ENCODE peak calls at places on chromosomes 7 and 10, in six cellular contexts. A is kidney, C is neural progenitor cell, O is A549, Y is brain microvascular endothelial cell, J is tibial artery. T is an unnamed sample.
A peak's percentile ranks its signal among the peaks of the same experiment; 100 is the strongest.

GRCh38 chr10:103859161-103860141 is 4.1 kb upstream of the SH3PXD2A start:
- DNase-seq in A (no peak), C (peak; percentile 71), O (peak; percentile 69), Y (peak; percentile 59), J (peak; percentile 73), T (peak; percentile 79)

GRCh38 chr7:98283887-98284222 is 2.4 kb downstream of the BRI3 start:
- DNase-seq in A (no peak), C (no peak), O (no peak), Y (no peak), J (no peak), T (no peak)

GRCh38 chr10:90087197-90088007 is 386.0 kb downstream of the KIF20B start:
- DNase-seq in A (no peak), C (no peak), O (no peak), Y (peak; percentile 53), J (no peak), T (peak; percentile 66)

GRCh38 chr7:76352193-76352592 is 6.6 kb downstream of the YWHAG start:
- DNase-seq in A (no peak), C (no peak), O (no peak), Y (no peak), J (no peak), T (no peak)

GRCh38 chr7:26321440-26321839 is 29.8 kb downstream of the SNX10 start:
- DNase-seq in A (no peak), C (no peak), O (no peak), Y (no peak), J (no peak), T (no peak)

GRCh38 chr10:44640429-44640828 is 255.5 kb upstream of the CXCL12 start:
- DNase-seq in A (no peak), C (no peak), O (no peak), Y (no peak), J (no peak), T (no peak)

GRCh38 chr7:96331233-96331632 is 9.3 kb upstream of the SLC25A13 start:
- DNase-seq in A (no peak), C (no peak), O (no peak), Y (no peak), J (no peak), T (no peak)

GRCh38 chr7:39746162-39746782 is 122.9 kb downstream of the RALA start:
- DNase-seq in A (no peak), C (peak; percentile 83), O (peak; percentile 87), Y (peak; percentile 73), J (peak; percentile 82), T (peak; percentile 74)

GRCh38 chr7:126026421-126027088 is 1096.9 kb upstream of the POT1 start:
- DNase-seq in A (no peak), C (peak; percentile 56), O (no peak), Y (no peak), J (no peak), T (no peak)

GRCh38 chr7:101743995-101744360 is 73.4 kb upstream of the CUX1 start:
- DNase-seq in A (no peak), C (peak; percentile 71), O (no peak), Y (no peak), J (no peak), T (no peak)

GRCh38 chr10:69873141-69873540 is 71.4 kb downstream of the COL13A1 start:
- DNase-seq in A (no peak), C (no peak), O (no peak), Y (no peak), J (no peak), T (no peak)

GRCh38 chr10:120744040-120744439 is 107.1 kb upstream of the WDR11 start:
- DNase-seq in A (no peak), C (no peak), O (no peak), Y (no peak), J (no peak), T (no peak)

GRCh38 chr10:84966708-84967441 is 638.5 kb downstream of the CCSER2 start:
- DNase-seq in A (no peak), C (no peak), O (no peak), Y (no peak), J (no peak), T (no peak)

GRCh38 chr7:151014950-151015349 is 9.3 kb downstream of the ATG9B start:
- DNase-seq in A (no peak), C (no peak), O (no peak), Y (no peak), J (no peak), T (peak; percentile 59)

GRCh38 chr10:28559661-28560060 is 26.7 kb downstream of the WAC start:
- DNase-seq in A (no peak), C (peak; percentile 81), O (no peak), Y (no peak), J (no peak), T (no peak)

GRCh38 chr10:44978570-44979280 is at the start of gene DEPP1:
- DNase-seq in A (peak; percentile 97), C (peak; percentile 87), O (peak; percentile 69), Y (peak; percentile 78), J (peak; percentile 97), T (peak; percentile 30)

GRCh38 chr10:69265521-69265920 is 12.8 kb upstream of the HK1 start:
- DNase-seq in A (no peak), C (no peak), O (no peak), Y (no peak), J (no peak), T (no peak)

GRCh38 chr7:124761164-124761715 is 4.4 kb downstream of the GPR37 start:
- DNase-seq in A (no peak), C (no peak), O (no peak), Y (no peak), J (no peak), T (no peak)

GRCh38 chr7:3533040-3533439 is 232.0 kb downstream of the SDK1 start:
- DNase-seq in A (no peak), C (no peak), O (no peak), Y (no peak), J (no peak), T (no peak)

GRCh38 chr10:69503896-69504265 is 52.6 kb downstream of the TSPAN15 start:
- DNase-seq in A (no peak), C (no peak), O (no peak), Y (no peak), J (peak; percentile 21), T (no peak)

GRCh38 chr7:16926283-16926682 is 44.5 kb upstream of the AGR3 start:
- DNase-seq in A (no peak), C (peak; percentile 34), O (no peak), Y (peak; percentile 53), J (no peak), T (peak; percentile 30)

GRCh38 chr7:157138424-157139141 is at the start of gene UBE3C:
- DNase-seq in A (peak; percentile 97), C (peak; percentile 97), O (peak; percentile 95), Y (peak; percentile 63), J (peak; percentile 93), T (peak; percentile 91)
- TF ChIP-seq CTCF in A (no peak), C (no peak), O (no peak), Y (no peak), J (no peak), T (no peak)

GRCh38 chr7:158353606-158354570 is 233.7 kb downstream of the PTPRN2 start:
- DNase-seq in A (peak; percentile 59), C (peak; percentile 71), O (no peak), Y (peak; percentile 41), J (peak; percentile 23), T (peak; percentile 40)
- TF ChIP-seq CTCF in A (peak; percentile 25), C (peak; percentile 84), O (peak; percentile 44), Y (peak; percentile 44), J (no peak), T (peak; percentile 45)

GRCh38 chr10:5737352-5737751 is 52.7 kb downstream of the TASOR2 start:
- DNase-seq in A (no peak), C (peak; percentile 45), O (no peak), Y (no peak), J (no peak), T (no peak)
- TF ChIP-seq CTCF in A (no peak), C (peak; percentile 45), O (no peak), Y (peak; percentile 34), J (no peak), T (no peak)

GRCh38 chr10:34907743-34908425 is 92.8 kb upstream of the PARD3 start:
- DNase-seq in A (no peak), C (no peak), O (no peak), Y (no peak), J (no peak), T (no peak)
- TF ChIP-seq CTCF in A (no peak), C (no peak), O (no peak), Y (no peak), J (no peak), T (no peak)

GRCh38 chr10:78739411-78740053 is 329.2 kb upstream of the ZMIZ1 start:
- DNase-seq in A (no peak), C (no peak), O (no peak), Y (no peak), J (no peak), T (no peak)

GRCh38 chr10:78742730-78743615 is 325.8 kb upstream of the ZMIZ1 start:
- DNase-seq in A (peak; percentile 59), C (no peak), O (no peak), Y (no peak), J (no peak), T (peak; percentile 49)

GRCh38 chr10:78742406-78742729 is 326.4 kb upstream of the ZMIZ1 start:
- DNase-seq in A (peak; percentile 55), C (no peak), O (no peak), Y (no peak), J (no peak), T (no peak)

GRCh38 chr10:78741541-78741940 is 327.2 kb upstream of the ZMIZ1 start:
- DNase-seq in A (no peak), C (no peak), O (no peak), Y (no peak), J (no peak), T (no peak)

DNA sequence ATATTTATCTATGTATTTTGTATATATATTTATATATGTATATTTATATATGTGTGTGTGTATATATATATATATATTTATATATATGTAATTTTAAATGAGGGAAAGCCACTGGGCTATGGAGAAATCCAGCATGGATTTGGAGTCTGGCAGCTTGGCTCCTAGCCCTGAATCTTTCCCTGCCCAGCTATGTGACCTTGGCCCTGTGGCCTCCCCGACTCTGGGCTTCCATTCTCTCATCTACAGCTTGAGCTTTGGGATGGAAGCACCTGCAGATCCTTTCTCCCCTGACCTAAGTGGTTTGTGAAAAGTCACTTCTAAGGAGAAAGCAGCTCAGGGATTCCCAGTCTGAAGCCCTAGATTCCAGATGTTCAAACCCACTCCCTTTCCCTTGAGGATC is 327.8 kb upstream of the ZMIZ1 start:
- DNase-seq in A (no peak), C (no peak), O (no peak), Y (no peak), J (no peak), T (no peak)
- TF ChIP-seq CTCF in A (no peak), C (no peak), O (no peak), Y (no peak), J (no peak), T (no peak)

GRCh38 chr7:110909102-110909501 is 181.8 kb upstream of the LRRN3 start:
- DNase-seq in A (no peak), C (no peak), O (no peak), Y (peak; percentile 4), J (no peak), T (no peak)

GRCh38 chr7:110918949-110919548 is 171.9 kb upstream of the LRRN3 start:
- DNase-seq in A (no peak), C (no peak), O (no peak), Y (no peak), J (no peak), T (no peak)

GRCh38 chr7:110911632-110912031 is 179.3 kb upstream of the LRRN3 start:
- DNase-seq in A (no peak), C (no peak), O (no peak), Y (no peak), J (no peak), T (no peak)

DNA sequence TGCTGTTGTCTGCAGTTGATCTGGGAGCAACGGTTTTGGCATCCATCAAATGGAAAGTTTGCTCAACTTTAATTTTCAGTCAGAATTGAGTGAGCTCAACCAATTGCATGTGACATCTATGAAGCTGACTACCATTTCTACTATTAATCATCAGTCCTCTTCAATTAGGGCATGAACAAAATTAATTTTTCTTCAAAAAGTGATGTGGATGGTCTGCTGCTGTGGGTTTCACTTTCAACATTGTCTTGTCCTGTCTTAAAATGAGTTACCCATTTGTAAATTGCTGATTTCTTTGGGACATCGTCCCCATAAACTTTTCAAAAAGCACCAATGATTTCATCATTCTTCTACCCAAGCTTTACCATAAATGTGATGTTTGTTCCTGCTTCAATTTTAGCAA is 176.7 kb upstream of the LRRN3 start:
- DNase-seq in A (no peak), C (no peak), O (no peak), Y (no peak), J (no peak), T (no peak)
- TF ChIP-seq CTCF in A (no peak), C (no peak), O (no peak), Y (no peak), J (no peak), T (no peak)

T was measured in activated CD8-positive, alpha-beta T cell treated with anti-CD3 and anti-CD28 coated beads for 36 hours.